ENCODE peak calls at places on chromosomes 13 and 19, in eight cellular contexts. One of them, this sample, is unnamed.

GRCh38 chr13:77265336-77265735 is 61.6 kb downstream of the MYCBP2 start:
- DNase-seq in hepatocyte: no peak
- DNase-seq in lower leg skin: no peak
- DNase-seq in MCF 10A: no peak
- DNase-seq in K562: no peak
- DNase-seq in left lung: no peak
- DNase-seq in mammary epithelial cell: no peak
- DNase-seq in GM20000: no peak
- DNase-seq in this sample: no peak

GRCh38 chr19:33298146-33298911 is 4.0 kb downstream of the CEBPA start:
- DNase-seq in hepatocyte: peak; percentile 75
- DNase-seq in lower leg skin: peak; percentile 90
- DNase-seq in MCF 10A: peak; percentile 78
- DNase-seq in K562: no peak
- DNase-seq in left lung: no peak
- DNase-seq in mammary epithelial cell: peak; percentile 80
- DNase-seq in GM20000: no peak
- DNase-seq in this sample: peak; percentile 47

GRCh38 chr19:2294377-2295335 is 12.7 kb upstream of the PEAK3 start:
- DNase-seq in hepatocyte: no peak
- DNase-seq in lower leg skin: no peak
- DNase-seq in MCF 10A: no peak
- DNase-seq in K562: no peak
- DNase-seq in left lung: no peak
- DNase-seq in mammary epithelial cell: no peak
- DNase-seq in GM20000: no peak
- DNase-seq in this sample: no peak

GRCh38 chr13:86757236-86757978 is 913.8 kb upstream of the SLITRK5 start:
- DNase-seq in hepatocyte: no peak
- DNase-seq in lower leg skin: no peak
- DNase-seq in MCF 10A: peak; percentile 89
- DNase-seq in K562: no peak
- DNase-seq in left lung: no peak
- DNase-seq in mammary epithelial cell: peak; percentile 84
- DNase-seq in GM20000: no peak
- DNase-seq in this sample: peak; percentile 72

GRCh38 chr19:38514812-38515633 is 81.5 kb downstream of the RYR1 start:
- DNase-seq in hepatocyte: peak; percentile 76
- DNase-seq in lower leg skin: peak; percentile 90
- DNase-seq in MCF 10A: peak; percentile 65
- DNase-seq in K562: peak; percentile 86
- DNase-seq in left lung: peak; percentile 64
- DNase-seq in mammary epithelial cell: peak; percentile 45
- DNase-seq in GM20000: peak; percentile 94
- DNase-seq in this sample: peak; percentile 94

GRCh38 chr13:111893071-111893606 is 173.8 kb upstream of the SOX1 start:
- DNase-seq in hepatocyte: peak; percentile 54
- DNase-seq in lower leg skin: peak; percentile 77
- DNase-seq in MCF 10A: no peak
- DNase-seq in K562: no peak
- DNase-seq in left lung: no peak
- DNase-seq in mammary epithelial cell: no peak
- DNase-seq in GM20000: no peak
- DNase-seq in this sample: peak; percentile 97

GRCh38 chr19:12766051-12766521 is 9.3 kb downstream of the HOOK2 start:
- DNase-seq in hepatocyte: peak; percentile 85
- DNase-seq in lower leg skin: peak; percentile 97
- DNase-seq in MCF 10A: peak; percentile 77
- DNase-seq in K562: peak; percentile 72
- DNase-seq in left lung: peak; percentile 83
- DNase-seq in mammary epithelial cell: peak; percentile 76
- DNase-seq in GM20000: peak; percentile 87
- DNase-seq in this sample: peak; percentile 95

GRCh38 chr13:38045278-38046048 is 175.9 kb upstream of the TRPC4 start:
- DNase-seq in hepatocyte: peak; percentile 38
- DNase-seq in lower leg skin: no peak
- DNase-seq in MCF 10A: peak; percentile 56
- DNase-seq in K562: peak; percentile 69
- DNase-seq in left lung: no peak
- DNase-seq in mammary epithelial cell: peak; percentile 27
- DNase-seq in GM20000: no peak
- DNase-seq in this sample: peak; percentile 69

GRCh38 chr19:48738557-48739399 is 1.6 kb downstream of the RASIP1 start:
- DNase-seq in hepatocyte: peak; percentile 98
- DNase-seq in lower leg skin: peak; percentile 98
- DNase-seq in MCF 10A: peak; percentile 93
- DNase-seq in K562: peak; percentile 97
- DNase-seq in left lung: peak; percentile 93
- DNase-seq in mammary epithelial cell: peak; percentile 86
- DNase-seq in GM20000: peak; percentile 100
- DNase-seq in this sample: peak; percentile 100

GRCh38 chr13:101025519-101025918 is 350.9 kb upstream of the TMTC4 start:
- DNase-seq in hepatocyte: no peak
- DNase-seq in lower leg skin: no peak
- DNase-seq in MCF 10A: peak; percentile 9
- DNase-seq in K562: no peak
- DNase-seq in left lung: no peak
- DNase-seq in mammary epithelial cell: no peak
- DNase-seq in GM20000: no peak
- DNase-seq in this sample: no peak

GRCh38 chr13:28753946-28754345 is 35.2 kb upstream of the SLC46A3 start:
- DNase-seq in hepatocyte: no peak
- DNase-seq in lower leg skin: no peak
- DNase-seq in MCF 10A: no peak
- DNase-seq in K562: no peak
- DNase-seq in left lung: no peak
- DNase-seq in mammary epithelial cell: no peak
- DNase-seq in GM20000: no peak
- DNase-seq in this sample: peak; percentile 56

GRCh38 chr19:58575183-58576041 is 2.3 kb upstream of the MZF1 start:
- DNase-seq in hepatocyte: peak; percentile 97
- DNase-seq in lower leg skin: peak; percentile 97
- DNase-seq in MCF 10A: peak; percentile 91
- DNase-seq in K562: peak; percentile 95
- DNase-seq in left lung: peak; percentile 92
- DNase-seq in mammary epithelial cell: peak; percentile 90
- DNase-seq in GM20000: peak; percentile 87
- DNase-seq in this sample: peak; percentile 95

GRCh38 chr13:113656831-113657671 is 947 bp downstream of the ATP4B start:
- DNase-seq in hepatocyte: no peak
- DNase-seq in lower leg skin: peak; percentile 74
- DNase-seq in MCF 10A: no peak
- DNase-seq in K562: no peak
- DNase-seq in left lung: peak; percentile 26
- DNase-seq in mammary epithelial cell: no peak
- DNase-seq in GM20000: no peak
- DNase-seq in this sample: peak; percentile 44

GRCh38 chr13:42970824-42971669 is 21.0 kb downstream of the EPSTI1 start:
- DNase-seq in hepatocyte: peak; percentile 44
- DNase-seq in lower leg skin: no peak
- DNase-seq in MCF 10A: peak; percentile 80
- DNase-seq in K562: peak; percentile 24
- DNase-seq in left lung: no peak
- DNase-seq in mammary epithelial cell: peak; percentile 35
- DNase-seq in GM20000: peak; percentile 54
- DNase-seq in this sample: peak; percentile 78

GRCh38 chr13:40172149-40172591 is 494.3 kb downstream of the FOXO1 start:
- DNase-seq in hepatocyte: no peak
- DNase-seq in lower leg skin: no peak
- DNase-seq in MCF 10A: no peak
- DNase-seq in K562: no peak
- DNase-seq in left lung: peak; percentile 38
- DNase-seq in mammary epithelial cell: peak; percentile 63
- DNase-seq in GM20000: no peak
- DNase-seq in this sample: peak; percentile 71

GRCh38 chr13:113022391-113023216 is 53.6 kb downstream of the MCF2L start:
- DNase-seq in hepatocyte: peak; percentile 34
- DNase-seq in lower leg skin: no peak
- DNase-seq in MCF 10A: no peak
- DNase-seq in K562: no peak
- DNase-seq in left lung: no peak
- DNase-seq in mammary epithelial cell: no peak
- DNase-seq in GM20000: no peak
- DNase-seq in this sample: peak; percentile 78

GRCh38 chr13:93685900-93686299 is 459.3 kb downstream of the GPC6 start:
- DNase-seq in hepatocyte: no peak
- DNase-seq in lower leg skin: no peak
- DNase-seq in MCF 10A: no peak
- DNase-seq in K562: no peak
- DNase-seq in left lung: no peak
- DNase-seq in mammary epithelial cell: no peak
- DNase-seq in GM20000: no peak
- DNase-seq in this sample: no peak

GRCh38 chr13:94710081-94710809 is 2.1 kb downstream of the SOX21 start:
- DNase-seq in hepatocyte: no peak
- DNase-seq in lower leg skin: no peak
- DNase-seq in MCF 10A: no peak
- DNase-seq in K562: no peak
- DNase-seq in left lung: no peak
- DNase-seq in mammary epithelial cell: no peak
- DNase-seq in GM20000: peak; percentile 42
- DNase-seq in this sample: no peak

GRCh38 chr13:94711561-94712286 is 621 bp downstream of the SOX21 start:
- DNase-seq in hepatocyte: peak; percentile 46
- DNase-seq in lower leg skin: no peak
- DNase-seq in MCF 10A: no peak
- DNase-seq in K562: peak; percentile 27
- DNase-seq in left lung: no peak
- DNase-seq in mammary epithelial cell: peak; percentile 37
- DNase-seq in GM20000: peak; percentile 69
- DNase-seq in this sample: no peak

GRCh38 chr13:94708971-94709614 is 3.3 kb downstream of the SOX21 start:
- DNase-seq in hepatocyte: no peak
- DNase-seq in lower leg skin: no peak
- DNase-seq in MCF 10A: no peak
- DNase-seq in K562: no peak
- DNase-seq in left lung: no peak
- DNase-seq in mammary epithelial cell: no peak
- DNase-seq in GM20000: peak; percentile 10
- DNase-seq in this sample: no peak

GRCh38 chr13:94712287-94712811 is at the start of gene SOX21:
- DNase-seq in hepatocyte: no peak
- DNase-seq in lower leg skin: peak; percentile 82
- DNase-seq in MCF 10A: no peak
- DNase-seq in K562: no peak
- DNase-seq in left lung: no peak
- DNase-seq in mammary epithelial cell: peak; percentile 28
- DNase-seq in GM20000: peak; percentile 49
- DNase-seq in this sample: peak; percentile 78

GRCh38 chr13:94710881-94711560 is 1.3 kb downstream of the SOX21 start:
- DNase-seq in hepatocyte: peak; percentile 43
- DNase-seq in lower leg skin: no peak
- DNase-seq in MCF 10A: no peak
- DNase-seq in K562: peak; percentile 21
- DNase-seq in left lung: no peak
- DNase-seq in mammary epithelial cell: no peak
- DNase-seq in GM20000: peak; percentile 77
- DNase-seq in this sample: peak; percentile 86
- TF ChIP-seq CTCF in hepatocyte: peak; percentile 15
- TF ChIP-seq CTCF in lower leg skin: no peak
- TF ChIP-seq CTCF in MCF 10A: no peak
- TF ChIP-seq CTCF in K562: peak; percentile 35
- TF ChIP-seq CTCF in left lung: no peak
- TF ChIP-seq CTCF in mammary epithelial cell: no peak
- TF ChIP-seq CTCF in GM20000: no peak
- TF ChIP-seq CTCF in this sample: peak; percentile 59

DNA sequence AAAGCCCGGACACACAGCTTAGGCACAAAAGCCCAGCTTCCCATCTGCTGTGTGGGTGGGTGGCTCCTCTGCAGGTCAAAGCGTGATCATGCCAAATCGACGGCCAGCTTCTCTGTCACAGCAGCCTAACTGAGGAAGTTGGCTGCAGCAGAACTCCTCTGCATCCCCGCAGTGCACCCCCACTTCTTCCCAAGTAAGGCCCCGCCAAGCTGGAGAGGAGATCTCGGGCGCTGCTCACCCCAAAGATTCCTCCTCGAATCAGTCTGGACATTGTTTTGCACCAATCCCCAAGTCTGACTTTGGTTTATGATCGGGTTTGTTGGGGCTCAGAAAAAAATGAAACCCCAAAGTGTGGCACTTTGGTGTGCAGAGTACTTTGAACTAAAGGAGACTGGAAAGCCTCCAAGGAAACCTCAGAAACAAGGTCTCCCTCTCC is 19.7 kb upstream of the CPB2 start:
- DNase-seq in hepatocyte: no peak
- DNase-seq in lower leg skin: no peak
- DNase-seq in MCF 10A: no peak
- DNase-seq in K562: no peak
- DNase-seq in left lung: peak; percentile 51
- DNase-seq in mammary epithelial cell: no peak
- DNase-seq in GM20000: peak; percentile 17
- DNase-seq in this sample: no peak
- TF ChIP-seq CTCF in hepatocyte: no peak
- TF ChIP-seq CTCF in lower leg skin: no peak
- TF ChIP-seq CTCF in MCF 10A: no peak
- TF ChIP-seq CTCF in K562: no peak
- TF ChIP-seq CTCF in left lung: no peak
- TF ChIP-seq CTCF in mammary epithelial cell: no peak
- TF ChIP-seq CTCF in GM20000: no peak
- TF ChIP-seq CTCF in this sample: no peak

GRCh38 chr19:29727906-29728305 is 12.8 kb upstream of the C19orf12 start:
- DNase-seq in hepatocyte: no peak
- DNase-seq in lower leg skin: no peak
- DNase-seq in MCF 10A: no peak
- DNase-seq in K562: no peak
- DNase-seq in left lung: no peak
- DNase-seq in mammary epithelial cell: no peak
- DNase-seq in GM20000: no peak
- DNase-seq in this sample: no peak

GRCh38 chr19:29724741-29725140 is 9.7 kb upstream of the C19orf12 start:
- DNase-seq in hepatocyte: no peak
- DNase-seq in lower leg skin: no peak
- DNase-seq in MCF 10A: no peak
- DNase-seq in K562: no peak
- DNase-seq in left lung: no peak
- DNase-seq in mammary epithelial cell: no peak
- DNase-seq in GM20000: no peak
- DNase-seq in this sample: no peak

GRCh38 chr19:29724102-29724641 is 9.1 kb upstream of the C19orf12 start:
- DNase-seq in hepatocyte: peak; percentile 46
- DNase-seq in lower leg skin: no peak
- DNase-seq in MCF 10A: no peak
- DNase-seq in K562: no peak
- DNase-seq in left lung: no peak
- DNase-seq in mammary epithelial cell: no peak
- DNase-seq in GM20000: no peak
- DNase-seq in this sample: peak; percentile 77
- TF ChIP-seq CTCF in hepatocyte: no peak
- TF ChIP-seq CTCF in lower leg skin: no peak
- TF ChIP-seq CTCF in MCF 10A: no peak
- TF ChIP-seq CTCF in K562: no peak
- TF ChIP-seq CTCF in left lung: no peak
- TF ChIP-seq CTCF in mammary epithelial cell: no peak
- TF ChIP-seq CTCF in GM20000: no peak
- TF ChIP-seq CTCF in this sample: peak; percentile 53

DNA sequence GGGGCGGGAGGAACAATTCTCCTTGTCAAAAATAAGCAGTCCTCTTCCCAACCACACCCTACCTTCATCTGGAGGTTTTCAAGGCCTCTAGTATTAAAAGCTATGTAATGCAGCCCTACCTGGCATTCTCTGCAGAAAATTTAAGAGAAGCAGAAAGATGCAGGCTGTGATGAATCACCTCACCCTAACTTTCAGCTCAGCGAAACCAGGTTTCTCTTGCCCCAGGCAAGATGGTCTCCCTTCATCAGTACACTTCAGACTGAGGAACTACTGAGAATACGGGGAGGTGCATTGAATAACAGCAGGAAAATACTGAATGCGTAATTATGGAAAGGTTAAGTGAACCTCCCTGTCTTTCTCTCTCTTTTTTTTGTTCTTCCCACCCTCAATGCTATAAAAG is 437.6 kb upstream of the KLF12 start:
- DNase-seq in hepatocyte: no peak
- DNase-seq in lower leg skin: no peak
- DNase-seq in MCF 10A: no peak
- DNase-seq in K562: no peak
- DNase-seq in left lung: no peak
- DNase-seq in mammary epithelial cell: peak; percentile 12
- DNase-seq in GM20000: no peak
- DNase-seq in this sample: no peak
- TF ChIP-seq CTCF in hepatocyte: no peak
- TF ChIP-seq CTCF in lower leg skin: no peak
- TF ChIP-seq CTCF in MCF 10A: no peak
- TF ChIP-seq CTCF in K562: no peak
- TF ChIP-seq CTCF in left lung: no peak
- TF ChIP-seq CTCF in mammary epithelial cell: no peak
- TF ChIP-seq CTCF in GM20000: no peak
- TF ChIP-seq CTCF in this sample: no peak